ENCODE peak calls at places on chromosomes 16 and 17, in seven cellular contexts. O is esophagus squamous epithelium; F is body of pancreas; X is cardiac muscle cell; K is tibial nerve; L is CD8-positive, alpha-beta T cell; G is breast epithelium. V is an unnamed sample.
A peak's percentile ranks its signal among the peaks of the same experiment; 100 is the strongest.

GRCh38 chr17:57242148-57242547 is 14.2 kb upstream of the MSI2 start:
- DNase-seq in K (no peak), G (no peak), O (no peak), X (peak; percentile 4), F (no peak), L (no peak), V (peak; percentile 56)

GRCh38 chr16:83992624-83993023 is 24.6 kb downstream of the NECAB2 start:
- DNase-seq in X (peak; percentile 83), K (peak; percentile 25), G (no peak), L (no peak), O (no peak), F (peak; percentile 71), V (peak; percentile 66)

GRCh38 chr17:72771734-72772133 is 320.8 kb downstream of the SLC39A11 start:
- DNase-seq in G (no peak), O (no peak), L (no peak), F (no peak), K (no peak), X (no peak), V (no peak)

GRCh38 chr16:86751081-86752030 is 173.0 kb downstream of the FOXL1 start:
- DNase-seq in X (peak; percentile 83), L (no peak), O (no peak), F (no peak), G (no peak), K (no peak), V (no peak)

GRCh38 chr17:45345554-45346254 is 28.9 kb upstream of the MAP3K14 start:
- DNase-seq in K (peak; percentile 51), G (peak; percentile 0), L (no peak), X (peak; percentile 95), F (no peak), O (no peak), V (peak; percentile 65)

GRCh38 chr17:50452627-50453300 is 15.9 kb downstream of the CHAD start:
- DNase-seq in X (no peak), K (no peak), F (no peak), O (no peak), G (no peak), L (no peak), V (no peak)

GRCh38 chr16:12262454-12263180 is 286.1 kb downstream of the SNX29 start:
- DNase-seq in K (no peak), L (no peak), F (peak; percentile 26), O (no peak), X (no peak), G (peak; percentile 56), V (no peak)

GRCh38 chr16:87939562-87940423 is 3.5 kb upstream of the CA5A start:
- DNase-seq in F (no peak), G (no peak), L (no peak), O (no peak), K (no peak), X (no peak), V (no peak)

GRCh38 chr16:84959784-84960417 is 51.4 kb downstream of the ZDHHC7 start:
- DNase-seq in G (no peak), O (no peak), F (no peak), K (no peak), X (no peak), L (no peak), V (no peak)

GRCh38 chr16:19424478-19424877 is 6.8 kb downstream of the TMC5 start:
- DNase-seq in F (no peak), X (no peak), L (no peak), K (no peak), G (no peak), O (no peak), V (no peak)
- H3K27ac ChIP-seq in F (no peak overlapping the region), X (no peak overlapping the region), L (no peak overlapping the region), K (no peak overlapping the region), G (no peak overlapping the region), O (no peak overlapping the region), V (no peak overlapping the region)

DNA sequence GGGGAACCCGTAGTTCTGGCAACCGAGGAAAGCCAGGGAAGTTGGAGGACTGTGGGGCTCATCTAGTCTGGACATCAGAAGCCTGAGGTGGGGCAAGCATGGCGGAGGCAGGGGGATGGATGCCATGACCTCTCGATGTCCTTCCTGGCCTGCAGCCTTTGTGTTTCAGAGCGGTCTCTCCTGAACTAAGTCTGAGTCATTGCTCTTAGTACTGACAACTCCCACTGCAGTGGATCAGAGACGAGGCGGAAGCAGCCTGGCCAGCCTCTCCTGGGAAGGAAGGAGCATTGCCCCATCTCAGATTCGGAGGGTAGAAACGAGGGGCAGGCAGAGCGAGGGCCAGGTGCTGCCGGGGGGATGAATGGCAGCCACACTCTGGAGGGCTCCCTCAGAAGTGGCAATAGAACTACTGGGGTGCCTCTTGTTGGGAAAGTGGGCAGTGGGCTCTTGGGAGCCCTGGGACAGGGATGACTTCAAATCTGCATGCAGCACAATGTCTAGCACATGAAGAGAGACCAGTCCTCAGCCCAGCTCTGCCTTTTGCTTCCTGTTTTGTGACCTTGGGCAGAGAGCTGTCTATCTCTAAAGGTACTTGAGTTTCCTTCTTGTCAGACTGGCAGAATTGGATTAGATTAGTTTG is 3.6 kb upstream of the STAC2 start:
- DNase-seq in G (no peak), X (peak; percentile 80), O (no peak), F (no peak), L (no peak), K (no peak), V (no peak)
- H3K27me3 ChIP-seq in G (peaks cover 7% of the 10 kb centered on the region), X (peaks cover 23% of the 10 kb centered on the region), O (peaks cover 20% of the 10 kb centered on the region), F (peaks cover 19% of the 10 kb centered on the region), L (peaks cover 4% of the 10 kb centered on the region), K (no peaks in the 10 kb centered on the region), V (no peaks in the 10 kb centered on the region)

GRCh38 chr17:30472238-30472890 is 4.8 kb upstream of the GOSR1 start:
- DNase-seq in X (peak; percentile 59), L (no peak), F (no peak), O (no peak), G (no peak), K (no peak), V (no peak)
- H3K27ac ChIP-seq in X (no peak overlapping the region), L (no peak overlapping the region), F (no peak overlapping the region), O (peak overlapping the region; percentile 64), G (no peak overlapping the region), K (no peak overlapping the region), V (no peak overlapping the region)

GRCh38 chr16:71356051-71356740 is 2.3 kb upstream of the CALB2 start:
- DNase-seq in F (no peak), L (no peak), X (no peak), K (no peak), G (no peak), O (no peak), V (no peak)
- H3K27me3 ChIP-seq in F (peaks cover 8% of the 10 kb centered on the region), L (peaks cover 8% of the 10 kb centered on the region), X (peaks cover 47% of the 10 kb centered on the region), K (no peaks in the 10 kb centered on the region), G (no peaks in the 10 kb centered on the region), O (peaks cover 4% of the 10 kb centered on the region), V (no peaks in the 10 kb centered on the region)

DNA sequence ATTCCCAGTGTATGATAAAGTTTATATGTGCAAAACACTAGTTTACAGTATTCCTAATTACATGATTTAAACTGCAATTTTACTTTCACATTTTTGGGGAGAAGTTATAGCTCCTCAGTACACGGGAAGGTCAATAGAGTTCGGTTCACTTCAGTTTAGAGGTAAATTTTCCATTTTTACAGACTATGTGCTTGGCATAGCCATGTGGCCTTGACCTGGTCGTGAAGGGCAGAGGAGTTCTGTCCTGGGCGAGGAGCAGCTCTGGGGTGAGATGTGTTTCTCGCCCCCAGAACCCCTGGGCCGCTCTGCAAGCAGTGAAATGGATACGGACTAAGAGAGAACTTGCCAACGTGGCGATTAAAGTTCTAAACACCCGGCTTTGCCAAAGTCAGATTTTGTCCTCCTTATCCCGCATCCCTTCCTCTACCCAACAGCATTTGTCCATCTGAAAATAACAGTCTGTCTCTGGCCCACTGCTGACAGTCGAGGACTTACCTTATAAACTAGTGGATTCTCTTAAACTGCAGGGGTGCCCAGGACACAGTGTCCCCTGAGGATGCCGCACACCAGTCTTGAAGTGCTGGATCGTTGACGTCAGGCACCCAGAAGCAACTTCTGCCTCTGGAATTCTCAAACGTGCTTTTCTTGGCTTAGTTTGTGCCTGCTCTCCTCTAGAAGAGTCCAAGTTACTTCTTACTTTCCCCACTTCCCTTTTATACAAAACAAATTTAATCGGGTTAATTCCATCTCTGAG is 1.5 kb upstream of the SIAH1 start:
- DNase-seq in F (no peak), L (no peak), K (peak; percentile 61), X (no peak), O (no peak), G (no peak), V (peak; percentile 63)
- H3K27ac ChIP-seq in F (no peak overlapping the region), L (no peak overlapping the region), K (peak overlapping the region; percentile 52), X (no peak overlapping the region), O (no peak overlapping the region), G (no peak overlapping the region), V (no peak overlapping the region)

GRCh38 chr17:43714338-43715149 is 44.0 kb downstream of the SOST start:
- DNase-seq in X (no peak), G (no peak), K (no peak), L (no peak), F (no peak), O (no peak), V (no peak)

GRCh38 chr17:43709210-43709609 is 47.5 kb upstream of the MEOX1 start:
- DNase-seq in K (no peak), L (no peak), F (no peak), O (no peak), X (no peak), G (no peak), V (no peak)

GRCh38 chr17:43713494-43714162 is 45.0 kb downstream of the SOST start:
- DNase-seq in G (no peak), F (peak; percentile 19), X (peak; percentile 37), L (no peak), O (no peak), K (no peak), V (peak; percentile 79)

GRCh38 chr17:43710101-43710500 is 48.4 kb upstream of the MEOX1 start:
- DNase-seq in F (no peak), G (no peak), K (no peak), O (no peak), X (no peak), L (no peak), V (no peak)

DNA sequence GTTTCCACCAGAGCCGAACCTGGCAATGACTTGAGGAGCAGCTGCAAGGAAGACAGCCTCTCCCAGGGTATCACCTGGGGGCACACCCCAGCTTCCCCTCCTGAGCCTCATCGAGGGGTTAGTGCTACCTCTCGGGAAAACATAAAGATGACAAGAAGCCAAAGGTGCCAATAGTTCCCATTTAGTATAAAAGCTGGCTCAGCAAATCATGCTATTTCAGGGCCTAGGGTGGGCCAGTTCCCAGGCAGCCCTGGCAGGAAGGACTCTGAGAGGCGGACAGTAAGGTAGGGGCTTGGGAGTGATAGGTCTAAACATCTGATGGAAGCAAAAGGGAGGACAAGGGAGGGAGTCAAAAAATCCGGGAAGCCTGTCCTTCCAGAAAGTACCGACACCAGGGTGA is 46.2 kb downstream of the SOST start:
- DNase-seq in F (no peak), G (no peak), K (no peak), O (no peak), X (no peak), L (no peak), V (no peak)
- H3K27me3 ChIP-seq in F (no peaks in the 10 kb centered on the region), G (no peaks in the 10 kb centered on the region), K (no peaks in the 10 kb centered on the region), O (no peaks in the 10 kb centered on the region), X (peaks cover 31% of the 10 kb centered on the region), L (peaks cover 11% of the 10 kb centered on the region), V (no peaks in the 10 kb centered on the region)

DNA sequence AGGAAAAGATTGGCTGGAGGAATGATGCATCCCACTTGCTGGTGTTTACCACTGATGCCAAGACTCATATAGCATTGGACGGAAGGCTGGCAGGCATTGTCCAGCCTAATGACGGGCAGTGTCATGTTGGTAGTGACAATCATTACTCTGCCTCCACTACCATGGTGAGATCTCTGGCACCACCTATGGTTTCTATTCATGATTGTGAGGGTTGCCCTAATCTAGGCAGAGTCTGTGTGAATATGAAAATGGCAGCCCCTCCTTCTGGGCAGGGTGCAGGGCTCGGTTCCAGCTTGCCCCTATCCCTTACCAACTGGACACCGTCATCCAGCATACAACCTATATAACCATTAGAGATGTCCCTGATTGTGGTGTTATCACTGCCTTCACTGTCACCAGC is 33.4 kb downstream of the ITGB3 start:
- DNase-seq in L (no peak), G (no peak), O (no peak), X (no peak), K (no peak), F (no peak), V (no peak)
- H3K27ac ChIP-seq in L (no peak overlapping the region), G (no peak overlapping the region), O (no peak overlapping the region), X (no peak overlapping the region), K (no peak overlapping the region), F (no peak overlapping the region), V (no peak overlapping the region)

GRCh38 chr17:79368521-79368920 is 242.3 kb downstream of the RBFOX3 start:
- DNase-seq in K (no peak), F (no peak), O (no peak), L (no peak), G (no peak), X (no peak), V (no peak)
- H3K27me3 ChIP-seq in K (no peaks in the 10 kb centered on the region), F (no peaks in the 10 kb centered on the region), O (no peaks in the 10 kb centered on the region), L (no peaks in the 10 kb centered on the region), G (no peaks in the 10 kb centered on the region), X (peaks cover 13% of the 10 kb centered on the region), V (no peaks in the 10 kb centered on the region)

V was measured in right cardiac atrium.